ENCODE peak calls at places on chromosomes 6 and 20, in five cellular contexts. X is GM12878, D is K562, H is GM12891, O is HepG2. L is an unnamed sample.

GRCh38 chr6:51273228-51273961 is 454.7 kb downstream of the TFAP2B start:
- DNase-seq in X (no peak), O (no peak), D (no peak), H (no peak), L (no peak)

GRCh38 chr6:16398587-16398986 is 160.2 kb downstream of the GMPR start:
- DNase-seq in H (no peak), O (no peak), D (no peak), X (no peak), L (no peak)

GRCh38 chr20:25011261-25011660 is 18.7 kb upstream of the APMAP start:
- DNase-seq in X (no peak), O (no peak), D (no peak), H (no peak), L (no peak)

GRCh38 chr6:141700836-141701235 is 431.9 kb upstream of the GJE1 start:
- DNase-seq in O (no peak), X (no peak), D (no peak), H (no peak), L (no peak)

GRCh38 chr6:87730310-87730709 is 28.3 kb upstream of the AKIRIN2 start:
- DNase-seq in D (no peak), X (no peak), H (no peak), O (peak; percentile 55), L (no peak)

GRCh38 chr20:36116813-36117441 is 37.6 kb upstream of the EPB41L1 start:
- DNase-seq in D (no peak), H (no peak), O (no peak), X (no peak), L (no peak)

GRCh38 chr20:50587291-50587961 is 77.2 kb downstream of the PTPN1 start:
- DNase-seq in D (no peak), X (no peak), O (no peak), H (no peak), L (no peak)

GRCh38 chr20:37295595-37295994 is 6.1 kb downstream of the MANBAL start:
- DNase-seq in D (no peak), H (no peak), O (no peak), X (no peak), L (no peak)

GRCh38 chr6:54846243-54846856 is at the start of gene FAM83B:
- DNase-seq in O (no peak), D (no peak), H (no peak), X (no peak), L (no peak)

GRCh38 chr6:147467891-147468290 is 40.6 kb upstream of the SAMD5 start:
- DNase-seq in D (no peak), X (no peak), O (no peak), H (no peak), L (no peak)

GRCh38 chr6:96939019-96939805 is 14.7 kb downstream of the KLHL32 start:
- DNase-seq in D (no peak), O (no peak), X (no peak), H (no peak), L (no peak)

GRCh38 chr6:31794866-31795615 is 511 bp downstream of the VARS1 start:
- DNase-seq in X (no peak), H (peak; percentile 57), O (no peak), D (peak; percentile 84), L (peak; percentile 57)

GRCh38 chr6:55882731-55883595 is 7.6 kb upstream of the BMP5 start:
- DNase-seq in X (no peak), H (no peak), O (no peak), D (no peak), L (no peak)

GRCh38 chr6:44256291-44257006 is 879 bp downstream of the SLC35B2 start:
- DNase-seq in X (no peak), H (no peak), O (no peak), D (no peak), L (no peak)

GRCh38 chr6:41570270-41570615 is 24.1 kb downstream of the FOXP4 start:
- DNase-seq in D (no peak), X (no peak), O (no peak), H (no peak), L (no peak)

GRCh38 chr20:52104546-52105044 is 87.0 kb downstream of the ZFP64 start:
- DNase-seq in H (no peak), O (no peak), D (no peak), X (no peak), L (no peak)

GRCh38 chr6:111200823-111201134 is 113.5 kb downstream of the SLC16A10 start:
- DNase-seq in D (no peak), X (no peak), O (no peak), H (no peak), L (no peak)

GRCh38 chr6:151325075-151326050 is 66.0 kb downstream of the ZBTB2 start:
- DNase-seq in X (no peak), D (no peak), H (no peak), O (peak; percentile 62), L (no peak)

GRCh38 chr6:5173862-5174643 is 86.7 kb downstream of the LYRM4 start:
- DNase-seq in H (peak; percentile 31), D (no peak), X (peak; percentile 87), O (no peak), L (peak; percentile 20)

GRCh38 chr6:110410534-110410933 is 4.8 kb downstream of the DDO start:
- DNase-seq in H (no peak), X (no peak), D (no peak), O (no peak), L (no peak)

GRCh38 chr6:111642463-111643158 is 36.9 kb upstream of the TRAF3IP2 start:
- DNase-seq in D (no peak), H (peak; percentile 21), X (peak; percentile 21), O (peak; percentile 80), L (no peak)

GRCh38 chr6:56040875-56041274 is 165.5 kb upstream of the BMP5 start:
- DNase-seq in H (no peak), O (no peak), X (no peak), D (no peak), L (no peak)

GRCh38 chr6:41700577-41701347 is 34.6 kb downstream of the TFEB start:
- DNase-seq in H (no peak), O (no peak), X (no peak), D (no peak), L (no peak)

GRCh38 chr6:139568956-139569538 is 194.6 kb upstream of the CITED2 start:
- DNase-seq in X (no peak), D (no peak), H (no peak), O (no peak), L (no peak)

GRCh38 chr6:45791181-45791580 is 224.5 kb downstream of the CLIC5 start:
- DNase-seq in O (no peak), H (no peak), D (no peak), X (no peak), L (no peak)

GRCh38 chr6:113122060-113122459 is 735.1 kb upstream of the MARCKS start:
- DNase-seq in H (no peak), X (no peak), D (no peak), O (peak; percentile 25), L (no peak)

GRCh38 chr6:149414822-149415221 is 14.8 kb downstream of the SUMO4 start:
- DNase-seq in D (no peak), X (no peak), O (no peak), H (no peak), L (no peak)

GRCh38 chr6:148932208-148932607 is 185.4 kb downstream of the UST start:
- DNase-seq in H (no peak), D (no peak), O (no peak), X (no peak), L (no peak)

DNA sequence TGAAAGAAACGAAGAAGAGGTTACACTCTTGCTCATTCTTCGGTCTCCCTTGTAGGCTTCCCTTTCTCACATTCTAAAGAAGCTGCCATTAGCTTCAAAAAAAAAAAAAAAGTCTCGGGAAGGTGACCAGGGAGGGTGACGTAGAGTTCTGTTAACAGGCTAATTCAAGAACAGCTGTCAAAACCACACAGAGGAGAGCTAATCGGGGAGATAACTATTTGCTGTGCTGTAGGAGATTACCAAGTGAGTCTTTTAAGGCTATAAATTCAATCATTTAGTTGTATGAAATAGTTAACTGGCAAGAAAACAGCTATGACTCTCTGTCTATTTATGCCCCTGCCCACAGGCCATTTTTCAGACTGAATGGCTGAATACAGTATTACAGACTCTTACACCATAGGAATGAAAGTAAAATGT is 256.8 kb downstream of the SYNE1 start:
- DNase-seq in X (no peak), O (peak; percentile 9), D (no peak), H (no peak), L (no peak)
- TF ChIP-seq POLR2A in X (no peak), O (no peak), D (no peak), H (no peak), L (no peak)

GRCh38 chr6:63275953-63276352 is 43.8 kb downstream of the LGSN start:
- DNase-seq in D (no peak), X (no peak), O (no peak), H (no peak), L (no peak)

GRCh38 chr6:63268574-63268973 is 51.2 kb downstream of the LGSN start:
- DNase-seq in H (no peak), D (no peak), O (no peak), X (no peak), L (no peak)

GRCh38 chr6:63269470-63269869 is 50.3 kb downstream of the LGSN start:
- DNase-seq in H (no peak), D (no peak), X (no peak), O (no peak), L (no peak)

GRCh38 chr6:63267828-63268227 is 52.0 kb downstream of the LGSN start:
- DNase-seq in H (no peak), X (no peak), O (no peak), D (no peak), L (no peak)

DNA sequence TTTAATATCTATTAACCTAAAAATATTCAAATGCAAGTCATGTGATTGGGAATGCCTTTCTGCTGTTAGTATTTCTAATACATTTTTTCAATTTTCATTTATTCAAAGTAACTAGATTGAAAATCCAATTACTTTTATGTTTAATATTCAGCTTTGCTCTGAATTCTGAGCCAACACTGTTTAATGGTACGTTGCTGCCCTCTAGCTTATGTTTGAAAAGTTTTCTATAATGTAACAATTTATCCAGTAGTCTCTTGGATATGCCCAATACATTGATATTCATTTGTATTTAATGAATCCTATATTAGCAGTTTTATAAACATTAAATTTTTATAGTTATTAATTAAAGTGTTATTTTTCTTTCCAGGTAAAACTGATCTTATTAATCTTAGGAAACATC is 47.4 kb downstream of the LGSN start:
- DNase-seq in D (peak; percentile 10), O (peak; percentile 51), X (no peak), H (no peak), L (no peak)
- TF ChIP-seq TAF1 in D (no peak), O (no peak), X (no peak), H (no peak), L (no peak)

GRCh38 chr6:2852921-2853322 is 11.3 kb upstream of the SERPINB1 start:
- DNase-seq in O (no peak), H (no peak), D (no peak), X (no peak), L (no peak)
- TF ChIP-seq POLR2A in O (no peak), H (no peak), D (no peak), X (no peak), L (no peak)

DNA sequence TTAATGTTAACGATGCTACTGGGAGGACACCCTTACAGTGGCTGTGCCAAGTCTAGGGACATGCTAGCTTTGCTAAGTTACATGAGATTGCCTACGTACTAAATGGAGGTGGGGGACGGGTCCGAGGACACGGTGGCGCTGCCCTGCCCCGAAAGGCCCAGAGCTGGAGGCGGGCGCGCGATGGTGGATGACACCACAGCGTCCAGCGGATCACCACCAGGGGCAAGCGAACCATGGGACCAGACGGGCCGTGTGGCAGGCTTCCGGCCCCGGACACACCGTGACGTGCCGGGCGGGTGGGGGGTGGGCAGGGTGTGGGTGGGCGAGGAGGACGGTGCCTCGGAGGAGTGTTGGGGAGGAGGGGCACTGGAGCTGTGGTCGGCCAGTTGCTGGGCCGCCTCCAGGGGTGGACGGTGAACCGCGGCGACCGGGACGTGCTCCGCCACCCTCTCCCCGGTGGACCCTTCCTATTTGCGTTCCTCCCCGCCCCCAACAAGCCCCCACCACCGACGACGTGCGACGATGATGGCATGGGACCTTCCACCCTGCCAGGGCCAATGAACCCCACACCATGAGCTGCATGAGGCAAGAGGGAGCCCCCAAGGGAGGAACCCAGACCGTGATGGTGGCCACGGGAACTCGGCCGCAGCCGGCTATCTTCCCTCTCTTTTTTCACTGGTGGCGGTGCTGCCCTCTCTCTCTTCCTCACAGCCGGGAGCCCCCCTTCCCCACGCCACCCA is 773.3 kb upstream of the DEFB115 start:
- DNase-seq in H (no peak), O (no peak), X (no peak), D (no peak), L (no peak)
- TF ChIP-seq TAF1 in H (no peak), O (no peak), X (no peak), D (no peak), L (no peak)